ENCODE peak calls at places on chromosomes 3 and 15, in six cellular contexts. One of them, this sample, is unnamed.

GRCh38 chr3:56801151-56801596 is 575 bp downstream of the ARHGEF3 start:
- DNase-seq in A549: no peak
- DNase-seq in K562: no peak
- DNase-seq in endothelial cell of umbilical vein: peak
- DNase-seq in GM12878: no peak
- DNase-seq in HepG2: no peak
- DNase-seq in this sample: no peak

GRCh38 chr3:113746955-113747718 is at the start of gene ATP6V1A:
- DNase-seq in A549: peak
- DNase-seq in K562: peak
- DNase-seq in HepG2: peak
- DNase-seq in GM12878: no peak
- DNase-seq in endothelial cell of umbilical vein: peak
- DNase-seq in this sample: peak

GRCh38 chr3:88059380-88060160 is 515 bp downstream of the ZNF654 start:
- DNase-seq in A549: peak
- DNase-seq in endothelial cell of umbilical vein: no peak
- DNase-seq in K562: peak
- DNase-seq in HepG2: no peak
- DNase-seq in GM12878: no peak
- DNase-seq in this sample: peak

GRCh38 chr15:60787737-60788513 is 309.0 kb upstream of the ICE2 start:
- DNase-seq in GM12878: no peak
- DNase-seq in A549: no peak
- DNase-seq in K562: peak
- DNase-seq in HepG2: no peak
- DNase-seq in endothelial cell of umbilical vein: peak
- DNase-seq in this sample: peak

GRCh38 chr3:186361612-186362408 is at the start of gene DGKG:
- DNase-seq in A549: peak
- DNase-seq in endothelial cell of umbilical vein: no peak
- DNase-seq in HepG2: no peak
- DNase-seq in GM12878: no peak
- DNase-seq in K562: no peak
- DNase-seq in this sample: peak

GRCh38 chr3:23422511-23422851 is 219.4 kb downstream of the UBE2E2 start:
- DNase-seq in HepG2: no peak
- DNase-seq in A549: no peak
- DNase-seq in K562: no peak
- DNase-seq in GM12878: no peak
- DNase-seq in endothelial cell of umbilical vein: no peak
- DNase-seq in this sample: no peak

GRCh38 chr3:81218023-81218422 is 543.4 kb downstream of the GBE1 start:
- DNase-seq in HepG2: peak
- DNase-seq in GM12878: no peak
- DNase-seq in endothelial cell of umbilical vein: peak
- DNase-seq in A549: no peak
- DNase-seq in K562: no peak
- DNase-seq in this sample: peak

GRCh38 chr15:27573800-27574485 is 525.2 kb downstream of the OCA2 start:
- DNase-seq in endothelial cell of umbilical vein: no peak
- DNase-seq in GM12878: no peak
- DNase-seq in K562: no peak
- DNase-seq in A549: no peak
- DNase-seq in HepG2: no peak
- DNase-seq in this sample: no peak

GRCh38 chr3:14366233-14366632 is 36.2 kb upstream of the SLC6A6 start:
- DNase-seq in HepG2: no peak
- DNase-seq in endothelial cell of umbilical vein: no peak
- DNase-seq in GM12878: no peak
- DNase-seq in K562: peak
- DNase-seq in A549: no peak
- DNase-seq in this sample: no peak

GRCh38 chr3:130894130-130894872 is 417 bp downstream of the ATP2C1 start:
- DNase-seq in HepG2: peak
- DNase-seq in GM12878: no peak
- DNase-seq in A549: peak
- DNase-seq in K562: peak
- DNase-seq in endothelial cell of umbilical vein: no peak
- DNase-seq in this sample: peak

GRCh38 chr3:155492841-155493240 is 199.4 kb upstream of the STRIT1 start:
- DNase-seq in A549: no peak
- DNase-seq in K562: no peak
- DNase-seq in GM12878: no peak
- DNase-seq in endothelial cell of umbilical vein: no peak
- DNase-seq in HepG2: no peak
- DNase-seq in this sample: no peak

GRCh38 chr15:33278816-33279612 is 31.8 kb upstream of the RYR3 start:
- DNase-seq in K562: peak
- DNase-seq in HepG2: no peak
- DNase-seq in A549: peak
- DNase-seq in endothelial cell of umbilical vein: peak
- DNase-seq in GM12878: no peak
- DNase-seq in this sample: peak

GRCh38 chr3:39189648-39190269 is 2.6 kb downstream of the XIRP1 start:
- DNase-seq in K562: peak
- DNase-seq in A549: peak
- DNase-seq in HepG2: peak
- DNase-seq in endothelial cell of umbilical vein: peak
- DNase-seq in GM12878: peak
- DNase-seq in this sample: peak

GRCh38 chr3:132432639-132433038 is 15.3 kb downstream of the DNAJC13 start:
- DNase-seq in GM12878: no peak
- DNase-seq in K562: peak
- DNase-seq in A549: peak
- DNase-seq in endothelial cell of umbilical vein: peak
- DNase-seq in HepG2: no peak
- DNase-seq in this sample: peak

GRCh38 chr15:63523306-63523990 is 19.1 kb downstream of the USP3 start:
- DNase-seq in HepG2: no peak
- DNase-seq in K562: no peak
- DNase-seq in A549: no peak
- DNase-seq in GM12878: no peak
- DNase-seq in endothelial cell of umbilical vein: peak
- DNase-seq in this sample: no peak

GRCh38 chr3:117962750-117963149 is 1071.9 kb downstream of the IGSF11 start:
- DNase-seq in A549: no peak
- DNase-seq in endothelial cell of umbilical vein: no peak
- DNase-seq in HepG2: no peak
- DNase-seq in K562: no peak
- DNase-seq in GM12878: no peak
- DNase-seq in this sample: no peak

GRCh38 chr3:159163656-159164055 is 361.8 kb downstream of the MFSD1 start:
- DNase-seq in endothelial cell of umbilical vein: no peak
- DNase-seq in K562: no peak
- DNase-seq in HepG2: no peak
- DNase-seq in GM12878: no peak
- DNase-seq in A549: no peak
- DNase-seq in this sample: no peak

GRCh38 chr3:51691021-51691420 is 15.8 kb upstream of the GRM2 start:
- DNase-seq in endothelial cell of umbilical vein: no peak
- DNase-seq in K562: no peak
- DNase-seq in GM12878: no peak
- DNase-seq in A549: no peak
- DNase-seq in HepG2: no peak
- DNase-seq in this sample: no peak

GRCh38 chr3:187064210-187065115 is 74.8 kb downstream of the RPL39L start:
- DNase-seq in HepG2: peak
- DNase-seq in GM12878: no peak
- DNase-seq in A549: no peak
- DNase-seq in endothelial cell of umbilical vein: no peak
- DNase-seq in K562: no peak
- DNase-seq in this sample: peak

GRCh38 chr3:26989042-26989441 is 366.5 kb downstream of the LRRC3B start:
- DNase-seq in A549: no peak
- DNase-seq in K562: no peak
- DNase-seq in GM12878: no peak
- DNase-seq in HepG2: no peak
- DNase-seq in endothelial cell of umbilical vein: no peak
- DNase-seq in this sample: no peak

GRCh38 chr3:158264894-158265293 is 155.0 kb downstream of the RSRC1 start:
- DNase-seq in HepG2: no peak
- DNase-seq in endothelial cell of umbilical vein: no peak
- DNase-seq in K562: no peak
- DNase-seq in GM12878: no peak
- DNase-seq in A549: no peak
- DNase-seq in this sample: no peak

GRCh38 chr3:67357610-67358458 is 296.6 kb downstream of the SUCLG2 start:
- DNase-seq in A549: peak
- DNase-seq in GM12878: no peak
- DNase-seq in HepG2: peak
- DNase-seq in endothelial cell of umbilical vein: peak
- DNase-seq in K562: peak
- DNase-seq in this sample: peak

GRCh38 chr3:188153949-188154757 is at the start of gene LPP:
- DNase-seq in K562: no peak
- DNase-seq in endothelial cell of umbilical vein: peak
- DNase-seq in GM12878: no peak
- DNase-seq in A549: peak
- DNase-seq in HepG2: peak
- DNase-seq in this sample: peak
- TF ChIP-seq POLR2A in K562: no peak
- TF ChIP-seq POLR2A in endothelial cell of umbilical vein: peak
- TF ChIP-seq POLR2A in GM12878: no peak
- TF ChIP-seq POLR2A in A549: no peak
- TF ChIP-seq POLR2A in HepG2: no peak
- TF ChIP-seq POLR2A in this sample: peak

DNA sequence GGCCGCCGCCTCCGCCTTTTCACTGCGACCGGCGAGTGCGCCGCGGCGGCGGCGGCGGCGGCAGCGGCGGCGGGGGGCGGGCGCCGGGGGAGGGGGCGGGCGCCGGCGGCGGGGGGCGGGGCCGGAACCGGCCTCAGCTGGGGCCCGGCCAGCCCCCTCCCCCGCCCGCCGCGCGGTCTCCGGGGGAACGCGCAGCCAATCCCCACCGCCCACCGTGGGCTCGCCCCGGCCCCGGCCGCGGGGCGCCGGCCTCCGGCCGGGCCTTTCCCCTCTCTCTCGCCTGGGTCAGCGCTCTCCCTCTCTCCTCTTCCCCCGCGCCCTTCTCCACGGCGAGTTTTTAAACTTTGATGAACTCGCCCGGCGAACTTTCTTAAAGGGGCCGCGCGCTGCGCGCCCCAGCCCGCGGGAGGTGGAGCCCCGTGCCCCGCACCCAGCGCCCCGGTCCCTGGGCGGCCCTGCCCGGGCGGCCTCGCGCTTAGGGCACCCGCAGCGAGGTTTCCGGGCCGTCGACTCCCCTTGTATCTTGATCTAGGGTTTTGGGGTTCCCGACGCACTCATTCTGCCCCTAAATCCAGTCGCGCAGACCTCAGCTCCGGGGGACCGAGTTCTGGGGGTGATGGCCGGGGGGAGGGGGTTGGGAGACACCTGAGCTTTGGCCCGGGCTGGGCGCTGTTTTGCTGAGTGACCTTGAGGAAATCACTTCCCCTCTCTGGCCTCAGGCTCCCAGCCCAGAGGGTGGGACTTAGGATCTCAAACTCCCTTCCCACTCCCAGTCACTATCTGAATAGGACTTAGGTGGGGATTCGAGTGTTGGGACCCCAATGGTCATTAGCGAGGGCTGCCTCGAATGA is at the start of gene RBPMS2:
- DNase-seq in GM12878: no peak
- DNase-seq in A549: peak
- DNase-seq in HepG2: no peak
- DNase-seq in K562: no peak
- DNase-seq in endothelial cell of umbilical vein: no peak
- DNase-seq in this sample: peak
- TF ChIP-seq MYC in GM12878: no peak
- TF ChIP-seq MYC in A549: no peak
- TF ChIP-seq MYC in HepG2: no peak
- TF ChIP-seq MYC in K562: no peak
- TF ChIP-seq MYC in endothelial cell of umbilical vein: no peak
- TF ChIP-seq MYC in this sample: no peak

GRCh38 chr3:123961508-123961856 is 453 bp upstream of the CCDC14 start:
- DNase-seq in HepG2: no peak
- DNase-seq in endothelial cell of umbilical vein: no peak
- DNase-seq in K562: no peak
- DNase-seq in A549: no peak
- DNase-seq in GM12878: no peak
- DNase-seq in this sample: no peak

DNA sequence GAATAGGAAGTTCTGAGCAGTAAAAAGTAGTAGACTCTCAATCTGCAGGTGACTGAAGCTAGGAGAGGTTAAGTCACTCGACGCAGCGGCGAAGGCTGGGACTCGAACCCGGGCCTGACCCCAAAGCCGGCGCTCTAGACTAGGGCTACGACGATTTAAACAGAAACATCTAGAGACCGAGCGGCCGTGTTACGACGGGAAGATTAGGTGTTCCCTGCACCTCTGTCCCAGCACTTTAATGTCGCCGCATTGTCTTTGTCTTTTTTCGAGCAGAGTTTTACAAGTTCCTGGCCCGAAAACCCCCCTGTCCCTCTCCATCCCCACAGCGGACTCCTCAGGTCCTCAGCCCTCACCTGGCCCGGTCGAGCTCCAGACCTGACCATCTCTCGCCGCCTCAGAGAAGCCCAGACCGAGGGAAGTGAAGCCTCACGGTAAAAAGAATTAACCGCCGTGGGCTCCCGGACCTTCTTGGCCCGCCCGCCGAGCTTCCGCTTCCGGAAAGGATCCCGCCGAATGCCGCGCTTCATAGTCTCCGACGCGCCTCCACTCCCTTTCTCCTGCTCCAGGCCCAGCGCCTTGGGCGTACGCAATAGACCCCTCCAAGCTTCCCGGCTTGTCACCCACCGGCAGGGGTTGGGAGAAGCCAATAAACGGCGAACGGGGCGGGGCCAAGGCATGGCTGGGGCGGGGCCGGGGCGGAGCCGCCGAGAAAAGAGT is at the start of gene CCDC14:
- DNase-seq in A549: peak
- DNase-seq in K562: peak
- DNase-seq in endothelial cell of umbilical vein: peak
- DNase-seq in GM12878: no peak
- DNase-seq in HepG2: peak
- DNase-seq in this sample: peak
- TF ChIP-seq POLR2A in A549: peak
- TF ChIP-seq POLR2A in K562: peak
- TF ChIP-seq POLR2A in endothelial cell of umbilical vein: peak
- TF ChIP-seq POLR2A in GM12878: peak
- TF ChIP-seq POLR2A in HepG2: peak
- TF ChIP-seq POLR2A in this sample: peak

GRCh38 chr15:90870354-90871096 is 2.1 kb downstream of the FURIN start:
- DNase-seq in A549: no peak
- DNase-seq in K562: peak
- DNase-seq in endothelial cell of umbilical vein: peak
- DNase-seq in HepG2: no peak
- DNase-seq in GM12878: no peak
- DNase-seq in this sample: peak

GRCh38 chr15:90868261-90868689 is at the start of gene FURIN:
- DNase-seq in endothelial cell of umbilical vein: no peak
- DNase-seq in HepG2: no peak
- DNase-seq in K562: peak
- DNase-seq in GM12878: no peak
- DNase-seq in A549: no peak
- DNase-seq in this sample: no peak

GRCh38 chr15:90871097-90871715 is 2.8 kb downstream of the FURIN start:
- DNase-seq in K562: peak
- DNase-seq in HepG2: no peak
- DNase-seq in A549: no peak
- DNase-seq in endothelial cell of umbilical vein: no peak
- DNase-seq in GM12878: no peak
- DNase-seq in this sample: peak

GRCh38 chr15:90869601-90870353 is 1.4 kb downstream of the FURIN start:
- DNase-seq in HepG2: no peak
- DNase-seq in K562: peak
- DNase-seq in endothelial cell of umbilical vein: peak
- DNase-seq in A549: no peak
- DNase-seq in GM12878: no peak
- DNase-seq in this sample: peak

GRCh38 chr15:90869140-90869541 is 753 bp downstream of the FURIN start:
- DNase-seq in GM12878: no peak
- DNase-seq in HepG2: no peak
- DNase-seq in K562: peak
- DNase-seq in endothelial cell of umbilical vein: no peak
- DNase-seq in A549: no peak
- DNase-seq in this sample: no peak
- TF ChIP-seq MYC in GM12878: no peak
- TF ChIP-seq MYC in HepG2: no peak
- TF ChIP-seq MYC in K562: no peak
- TF ChIP-seq MYC in endothelial cell of umbilical vein: no peak
- TF ChIP-seq MYC in A549: no peak
- TF ChIP-seq MYC in this sample: no peak